ENCODE peak calls at places on chromosomes 5 and 9, in nine cellular contexts. I, Z, R, U, V, A, S, K and D are unnamed samples.

GRCh38 chr9:136619742-136620440 is 42.8 kb upstream of the EGFL7 start:
- DNase-seq in V (no peak), K (peak), A (no peak), I (peak), Z (peak), U (no peak), S (no peak), R (peak), D (peak)

GRCh38 chr9:84024041-84024575 is 43.5 kb downstream of the RMI1 start:
- DNase-seq in V (no peak), S (no peak), Z (no peak), R (no peak), U (no peak), I (no peak), A (peak), K (no peak), D (peak)

GRCh38 chr9:36840895-36841536 is 193.1 kb downstream of the PAX5 start:
- DNase-seq in V (no peak), S (no peak), Z (no peak), K (no peak), R (no peak), U (no peak), A (peak), I (no peak), D (peak)

GRCh38 chr9:98766548-98766947 is 29.8 kb downstream of the ANKS6 start:
- DNase-seq in V (no peak), A (no peak), I (no peak), U (no peak), R (no peak), S (peak), K (no peak), Z (no peak), D (peak)

GRCh38 chr9:5425006-5425628 is 12.6 kb downstream of the PLGRKT start:
- DNase-seq in R (no peak), A (peak), S (peak), Z (no peak), U (peak), K (peak), I (no peak), V (peak), D (peak)

GRCh38 chr9:109192732-109193361 is 25.8 kb upstream of the FRRS1L start:
- DNase-seq in U (no peak), A (no peak), I (no peak), V (peak), Z (no peak), R (no peak), S (peak), K (peak), D (no peak)

GRCh38 chr5:18236386-18236785 is 602.1 kb downstream of the TAF11L14 start:
- DNase-seq in U (peak), A (no peak), K (no peak), R (no peak), I (no peak), Z (no peak), S (peak), V (no peak), D (no peak)

GRCh38 chr9:33734911-33735310 is 60.5 kb upstream of the PRSS3 start:
- DNase-seq in R (no peak), Z (no peak), S (peak), A (no peak), U (peak), V (no peak), K (no peak), I (no peak), D (no peak)

GRCh38 chr5:101897914-101898313 is 398.2 kb downstream of the SLCO4C1 start:
- DNase-seq in K (no peak), S (no peak), R (no peak), U (no peak), I (no peak), V (peak), Z (no peak), A (no peak), D (no peak)

GRCh38 chr5:41109186-41109585 is 38.0 kb upstream of the MROH2B start:
- DNase-seq in V (no peak), K (no peak), R (no peak), U (no peak), I (no peak), Z (no peak), A (no peak), S (no peak), D (no peak)

GRCh38 chr9:128323192-128323730 is 622 bp downstream of the COQ4 start:
- DNase-seq in S (peak), I (no peak), Z (no peak), V (no peak), R (no peak), U (no peak), A (peak), K (peak), D (no peak)

GRCh38 chr9:78821126-78821822 is 524.3 kb downstream of the PSAT1 start:
- DNase-seq in K (peak), U (peak), S (peak), I (no peak), Z (no peak), A (peak), R (no peak), V (peak), D (no peak)

GRCh38 chr9:38707885-38708640 is 11.9 kb downstream of the FAM240B start:
- DNase-seq in V (peak), K (no peak), I (no peak), S (no peak), Z (no peak), R (no peak), A (no peak), U (no peak), D (no peak)

GRCh38 chr5:139392678-139393496 is 2.0 kb downstream of the PROB1 start:
- DNase-seq in I (peak), A (no peak), V (peak), K (peak), Z (peak), S (peak), R (peak), U (no peak), D (no peak)

GRCh38 chr9:137828527-137829259 is 48.9 kb upstream of the CACNA1B start:
- DNase-seq in A (peak), U (no peak), V (peak), Z (no peak), S (no peak), I (no peak), R (no peak), K (peak), D (peak)

GRCh38 chr9:13804532-13804931 is 509.4 kb downstream of the NFIB start:
- DNase-seq in U (peak), Z (no peak), K (peak), S (peak), V (no peak), A (no peak), R (no peak), I (no peak), D (no peak)

GRCh38 chr9:117306032-117306431 is 108.8 kb downstream of the ASTN2 start:
- DNase-seq in A (no peak), V (no peak), S (no peak), K (no peak), I (no peak), U (no peak), Z (no peak), R (no peak), D (no peak)

GRCh38 chr9:37105169-37105750 is 15.1 kb upstream of the ZCCHC7 start:
- DNase-seq in I (no peak), Z (no peak), K (no peak), U (no peak), A (peak), R (no peak), V (no peak), S (no peak), D (peak)

GRCh38 chr9:115733736-115734135 is 419.9 kb upstream of the PAPPA start:
- DNase-seq in K (no peak), V (no peak), A (peak), I (no peak), S (no peak), U (no peak), R (no peak), Z (no peak), D (no peak)

GRCh38 chr5:92309336-92309991 is 926.3 kb upstream of the ARRDC3 start:
- DNase-seq in Z (no peak), S (peak), U (peak), R (no peak), I (no peak), V (peak), K (peak), A (peak), D (peak)

GRCh38 chr5:157652377-157652692 is at the start of gene SOX30:
- DNase-seq in S (no peak), I (no peak), R (no peak), V (no peak), K (no peak), A (no peak), U (no peak), Z (no peak), D (no peak)

GRCh38 chr9:106966481-106966880 is 103.5 kb downstream of the ZNF462 start:
- DNase-seq in I (no peak), K (no peak), S (no peak), A (no peak), Z (no peak), R (no peak), V (no peak), U (no peak), D (no peak)

GRCh38 chr5:24365406-24365805 is 279.4 kb downstream of the CDH10 start:
- DNase-seq in U (no peak), S (no peak), R (no peak), K (peak), V (no peak), A (no peak), I (no peak), Z (no peak), D (no peak)

GRCh38 chr9:6049798-6050197 is 34.4 kb upstream of the RANBP6 start:
- DNase-seq in Z (no peak), I (no peak), U (peak), V (peak), A (peak), S (peak), R (no peak), K (no peak), D (no peak)

GRCh38 chr5:82538339-82539034 is 260.3 kb upstream of the RPS23 start:
- DNase-seq in V (no peak), R (no peak), U (no peak), K (peak), A (peak), S (no peak), I (no peak), Z (no peak), D (peak)

GRCh38 chr9:123615381-123615780 is 259.4 kb downstream of the CRB2 start:
- DNase-seq in S (no peak), A (no peak), R (no peak), Z (no peak), I (no peak), V (no peak), K (no peak), U (no peak), D (no peak)

GRCh38 chr9:124869986-124870560 is 8.1 kb downstream of the ARPC5L start:
- DNase-seq in V (no peak), I (peak), K (peak), Z (peak), S (no peak), R (peak), U (peak), A (no peak), D (peak)

GRCh38 chr5:16856531-16856930 is 79.6 kb downstream of the MYO10 start:
- DNase-seq in R (no peak), S (peak), K (no peak), Z (no peak), U (peak), I (no peak), V (no peak), A (peak), D (peak)

GRCh38 chr9:93125331-93125894 is 8.6 kb downstream of the NINJ1 start:
- DNase-seq in V (no peak), Z (no peak), R (no peak), A (no peak), S (no peak), I (peak), K (no peak), U (no peak), D (no peak)

GRCh38 chr5:145948047-145948446 is 11.7 kb downstream of the SH3RF2 start:
- DNase-seq in U (no peak), V (no peak), A (no peak), Z (no peak), I (no peak), K (no peak), R (no peak), S (no peak), D (no peak)

GRCh38 chr5:1359713-1360112 is 14.8 kb upstream of the CLPTM1L start:
- DNase-seq in I (peak), A (no peak), R (no peak), Z (no peak), U (no peak), V (no peak), K (no peak), S (no peak), D (no peak)

GRCh38 chr9:127526655-127527559 is 75.6 kb downstream of the LRSAM1 start:
- DNase-seq in S (no peak), K (no peak), R (no peak), V (no peak), I (no peak), Z (no peak), A (no peak), U (no peak), D (no peak)

GRCh38 chr5:97192580-97193421 is 9.8 kb upstream of the RIOK2 start:
- DNase-seq in Z (no peak), K (peak), I (no peak), V (peak), A (no peak), S (peak), U (peak), R (no peak), D (no peak)

GRCh38 chr5:41851116-41851515 is 19.1 kb downstream of the OXCT1 start:
- DNase-seq in I (no peak), R (no peak), S (no peak), K (no peak), A (no peak), V (no peak), Z (no peak), U (no peak), D (no peak)

GRCh38 chr9:133256057-133256461 is 18.9 kb downstream of the ABO start:
- DNase-seq in S (no peak), V (no peak), U (no peak), R (no peak), K (no peak), I (no peak), Z (no peak), A (no peak), D (no peak)

GRCh38 chr5:155408465-155408864 is 394.9 kb downstream of the KIF4B start:
- DNase-seq in R (no peak), I (no peak), Z (no peak), S (no peak), U (no peak), K (no peak), A (no peak), V (no peak), D (no peak)

GRCh38 chr9:93345630-93346239 is 105.8 kb upstream of the FAM120A start:
- DNase-seq in S (no peak), V (no peak), Z (no peak), I (no peak), U (no peak), R (no peak), K (no peak), A (no peak), D (no peak)

DNA sequence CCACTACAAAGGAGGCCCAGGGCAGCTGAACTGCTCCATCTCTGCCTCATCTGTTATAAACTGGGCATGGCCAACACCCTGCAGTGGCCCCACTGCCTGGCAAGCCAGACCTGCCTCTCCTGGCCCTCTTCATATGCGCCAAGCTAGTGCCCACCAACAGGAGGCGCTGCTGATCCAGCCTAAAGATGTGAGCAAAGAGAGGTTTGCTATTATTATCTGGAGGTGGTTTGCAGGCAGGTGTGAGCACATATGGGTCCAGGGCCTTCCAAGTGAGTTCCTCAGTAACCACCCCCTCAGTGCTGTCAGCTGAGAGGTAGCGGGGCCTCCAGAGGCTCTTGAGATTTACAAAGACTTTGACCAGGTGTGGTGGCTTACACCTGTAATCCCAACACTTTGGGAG is 232.2 kb downstream of the SYK start:
- DNase-seq in R (no peak), V (peak), K (no peak), S (no peak), I (peak), U (no peak), Z (no peak), A (no peak), D (no peak)
- TF ChIP-seq CTCF in R (no peak), V (peak), K (peak), S (peak), I (peak), U (peak), Z (peak), A (peak), D (peak)

GRCh38 chr5:132718544-132719312 is 18.6 kb downstream of the KIF3A start:
- DNase-seq in S (no peak), V (no peak), K (no peak), I (no peak), Z (no peak), R (no peak), A (no peak), U (no peak), D (no peak)
- TF ChIP-seq CTCF in S (no peak), V (no peak), K (no peak), I (no peak), Z (no peak), R (no peak), A (no peak), U (no peak), D (no peak)

GRCh38 chr5:169511708-169512107 is 71.9 kb upstream of the SPDL1 start:
- DNase-seq in K (no peak), I (no peak), S (no peak), R (no peak), V (peak), A (no peak), Z (no peak), U (no peak), D (no peak)
- TF ChIP-seq CTCF in K (no peak), I (no peak), S (no peak), R (no peak), V (no peak), A (peak), Z (no peak), U (peak), D (no peak)

GRCh38 chr5:122458278-122458872 is 146.3 kb downstream of the SNCAIP start:
- DNase-seq in S (peak), I (no peak), R (no peak), A (peak), V (peak), K (no peak), U (no peak), Z (no peak), D (peak)
- TF ChIP-seq CTCF in S (peak), I (no peak), R (no peak), A (peak), V (peak), K (peak), U (peak), Z (no peak), D (peak)

GRCh38 chr5:88939300-88939699 is 56.3 kb upstream of the MEF2C start:
- DNase-seq in V (no peak), I (no peak), A (no peak), K (no peak), U (no peak), R (no peak), S (no peak), Z (no peak), D (no peak)
- TF ChIP-seq CTCF in V (no peak), I (no peak), A (no peak), K (no peak), U (no peak), R (no peak), S (no peak), Z (no peak), D (no peak)

GRCh38 chr9:114588671-114589526 is 1.3 kb downstream of the ATP6V1G1 start:
- DNase-seq in U (peak), V (peak), I (no peak), A (peak), Z (no peak), S (peak), R (no peak), K (peak), D (peak)

GRCh38 chr9:114591206-114591853 is 3.8 kb downstream of the ATP6V1G1 start:
- DNase-seq in S (no peak), K (no peak), Z (no peak), A (peak), V (no peak), I (no peak), U (no peak), R (no peak), D (no peak)

GRCh38 chr9:114594136-114594535 is 6.6 kb downstream of the ATP6V1G1 start:
- DNase-seq in R (no peak), V (no peak), S (no peak), U (no peak), A (no peak), K (no peak), I (no peak), Z (no peak), D (no peak)

GRCh38 chr9:114590328-114590727 is 2.8 kb downstream of the ATP6V1G1 start:
- DNase-seq in Z (no peak), I (no peak), R (no peak), S (no peak), V (no peak), A (no peak), U (no peak), K (no peak), D (no peak)

GRCh38 chr9:114592356-114592755 is 4.8 kb downstream of the ATP6V1G1 start:
- DNase-seq in I (no peak), Z (no peak), U (peak), S (peak), V (peak), R (no peak), K (peak), A (peak), D (no peak)
- TF ChIP-seq CTCF in I (peak), Z (peak), U (peak), S (peak), V (peak), R (no peak), K (peak), A (peak), D (peak)

GRCh38 chr5:137051165-137051564 is 448.0 kb downstream of the SPOCK1 start:
- DNase-seq in U (peak), K (no peak), Z (no peak), R (no peak), S (peak), V (peak), A (no peak), I (no peak), D (peak)
- TF ChIP-seq CTCF in U (peak), K (peak), Z (no peak), R (no peak), S (peak), V (peak), A (peak), I (no peak), D (peak)

DNA sequence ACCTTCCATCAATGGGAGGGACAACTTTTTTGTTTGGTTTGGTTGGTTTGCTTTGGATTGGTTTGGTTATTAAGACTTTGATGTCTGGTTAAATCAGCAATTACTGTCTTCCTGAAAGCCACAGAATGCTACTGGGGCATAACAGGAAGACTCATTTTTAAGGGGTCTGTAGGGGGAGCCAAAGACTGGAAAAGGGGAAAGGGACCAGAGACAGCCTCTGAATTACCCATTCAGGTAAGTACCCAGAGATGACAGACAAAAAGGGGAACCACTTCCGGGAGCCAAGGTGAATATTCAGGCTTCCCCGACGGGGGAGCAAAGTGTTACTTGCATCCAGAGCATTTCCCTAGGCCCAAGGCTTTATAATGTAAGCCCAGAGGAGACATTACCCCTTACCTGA is 4.6 kb upstream of the FEM1C start:
- DNase-seq in A (no peak), S (peak), K (no peak), V (peak), U (no peak), Z (no peak), I (no peak), R (no peak), D (peak)
- TF ChIP-seq CTCF in A (no peak), S (no peak), K (peak), V (peak), U (peak), Z (no peak), I (no peak), R (no peak), D (no peak)